ENCODE peak calls at places on chromosomes 12 and 14, in seven cellular contexts. R is HCT116, S is K562, L is H1, Z is SK-N-SH, A is HepG2, V is GM12878. F is an unnamed sample.

GRCh38 chr12:99137124-99137845 is 492.2 kb downstream of the APAF1 start:
- DNase-seq in R (no peak), S (no peak), L (no peak), Z (no peak), A (no peak), V (no peak), F (no peak)

GRCh38 chr12:65525501-65526141 is 247.1 kb downstream of the MSRB3 start:
- DNase-seq in R (no peak), S (no peak), L (no peak), Z (no peak), A (no peak), V (no peak), F (no peak)

GRCh38 chr14:92789457-92790089 is 4.5 kb upstream of the GOLGA5 start:
- DNase-seq in R (no peak), S (peak; percentile 8), L (no peak), Z (no peak), A (no peak), V (no peak), F (no peak)

GRCh38 chr14:87999282-87999681 is 5.7 kb upstream of the GPR65 start:
- DNase-seq in R (no peak), S (no peak), L (no peak), Z (no peak), A (no peak), V (no peak), F (no peak)

GRCh38 chr14:92570863-92571262 is 57.3 kb downstream of the RIN3 start:
- DNase-seq in R (no peak), S (no peak), L (no peak), Z (no peak), A (no peak), V (no peak), F (no peak)

GRCh38 chr12:116882742-116883141 is 1.5 kb upstream of the HRK start:
- DNase-seq in R (no peak), S (no peak), L (no peak), Z (peak; percentile 41), A (no peak), V (no peak), F (no peak)

GRCh38 chr14:95943699-95944098 is 67.1 kb downstream of the TUNAR start:
- DNase-seq in R (no peak), S (no peak), L (no peak), Z (peak; percentile 44), A (no peak), V (no peak), F (no peak)

GRCh38 chr12:71665109-71665476 is 992 bp downstream of the THAP2 start:
- DNase-seq in R (no peak), S (no peak), L (no peak), Z (no peak), A (peak; percentile 40), V (no peak), F (peak; percentile 19)

GRCh38 chr14:85024931-85025330 is 505.0 kb upstream of the FLRT2 start:
- DNase-seq in R (no peak), S (no peak), L (no peak), Z (no peak), A (no peak), V (no peak), F (no peak)

GRCh38 chr12:4214912-4215861 is 58.4 kb upstream of the CCND2 start:
- DNase-seq in R (no peak), S (no peak), L (no peak), Z (no peak), A (no peak), V (peak; percentile 89), F (no peak)

GRCh38 chr14:77980475-77981321 is 180.8 kb downstream of the ADCK1 start:
- DNase-seq in R (no peak), S (no peak), L (no peak), Z (no peak), A (no peak), V (no peak), F (peak; percentile 88)

GRCh38 chr12:113940357-113940756 is 25.8 kb downstream of the RBM19 start:
- DNase-seq in R (no peak), S (no peak), L (peak; percentile 25), Z (no peak), A (no peak), V (no peak), F (no peak)

GRCh38 chr14:46058964-46059580 is 592.5 kb downstream of the RPL10L start:
- DNase-seq in R (no peak), S (no peak), L (no peak), Z (no peak), A (no peak), V (peak; percentile 9), F (no peak)

GRCh38 chr14:23057757-23058653 is 685 bp upstream of the CDH24 start:
- DNase-seq in R (peak; percentile 79), S (peak; percentile 78), L (peak; percentile 86), Z (peak; percentile 92), A (peak; percentile 92), V (peak; percentile 40), F (peak; percentile 83)

GRCh38 chr14:20707622-20708021 is 19.1 kb downstream of the ANG start:
- DNase-seq in R (no peak), S (no peak), L (no peak), Z (no peak), A (no peak), V (no peak), F (no peak)

GRCh38 chr14:55136868-55137785 is 8.1 kb downstream of the LGALS3 start:
- DNase-seq in R (no peak), S (no peak), L (no peak), Z (peak; percentile 39), A (no peak), V (no peak), F (no peak)

GRCh38 chr12:50104614-50105366 is 982 bp downstream of the GPD1 start:
- DNase-seq in R (no peak), S (no peak), L (no peak), Z (no peak), A (peak; percentile 41), V (no peak), F (no peak)

GRCh38 chr12:64790166-64790565 is 31.0 kb upstream of the GNS start:
- DNase-seq in R (no peak), S (no peak), L (no peak), Z (no peak), A (no peak), V (no peak), F (no peak)

GRCh38 chr12:86719381-86719780 is 463.2 kb upstream of the MGAT4C start:
- DNase-seq in R (no peak), S (no peak), L (no peak), Z (no peak), A (no peak), V (no peak), F (no peak)

GRCh38 chr12:108833757-108834472 is 23.5 kb downstream of the SSH1 start:
- DNase-seq in R (no peak), S (no peak), L (no peak), Z (no peak), A (no peak), V (no peak), F (no peak)

GRCh38 chr12:122790393-122791075 is 16.2 kb downstream of the CCDC62 start:
- DNase-seq in R (no peak), S (no peak), L (no peak), Z (no peak), A (no peak), V (no peak), F (no peak)

GRCh38 chr12:86801439-86801838 is 545.2 kb upstream of the MGAT4C start:
- DNase-seq in R (peak; percentile 18), S (no peak), L (no peak), Z (no peak), A (no peak), V (no peak), F (no peak)

GRCh38 chr12:110993425-110993824 is 73.0 kb upstream of the MYL2 start:
- DNase-seq in R (no peak), S (no peak), L (no peak), Z (peak; percentile 52), A (no peak), V (no peak), F (no peak)

GRCh38 chr12:120959111-120959878 is 19.0 kb upstream of the HNF1A start:
- DNase-seq in R (no peak), S (no peak), L (no peak), Z (no peak), A (no peak), V (no peak), F (no peak)

DNA sequence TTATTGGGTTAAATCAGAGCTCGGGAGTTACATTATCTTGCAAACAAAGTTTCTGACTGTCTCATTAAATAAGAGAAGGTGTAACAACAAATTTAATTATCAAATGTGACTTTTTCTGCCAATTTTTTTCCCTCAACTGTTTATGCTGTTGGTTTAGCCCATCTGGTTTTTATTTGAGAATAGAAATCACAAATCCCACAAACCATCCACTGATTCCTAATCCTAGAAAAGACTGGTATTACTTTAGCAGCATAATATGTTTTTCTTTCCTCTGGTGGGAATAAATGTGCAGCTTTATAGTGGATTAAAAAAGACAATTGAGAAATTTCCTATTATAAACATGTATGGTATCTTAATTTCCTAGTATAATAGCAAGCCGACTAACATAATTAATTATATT is 257.9 kb upstream of the FOXN3 start:
- DNase-seq in R (no peak), S (no peak), L (no peak), Z (no peak), A (no peak), V (no peak), F (no peak)
- TF ChIP-seq JUND in R (no peak), S (no peak), L (no peak), Z (no peak), A (no peak), V (no peak), F (no peak)

GRCh38 chr12:68557011-68557715 is 53.5 kb upstream of the RAP1B start:
- DNase-seq in R (no peak), S (no peak), L (no peak), Z (no peak), A (no peak), V (no peak), F (no peak)
- TF ChIP-seq JUND in R (no peak), S (no peak), L (no peak), Z (peak; percentile 84), A (no peak), V (no peak), F (no peak)

DNA sequence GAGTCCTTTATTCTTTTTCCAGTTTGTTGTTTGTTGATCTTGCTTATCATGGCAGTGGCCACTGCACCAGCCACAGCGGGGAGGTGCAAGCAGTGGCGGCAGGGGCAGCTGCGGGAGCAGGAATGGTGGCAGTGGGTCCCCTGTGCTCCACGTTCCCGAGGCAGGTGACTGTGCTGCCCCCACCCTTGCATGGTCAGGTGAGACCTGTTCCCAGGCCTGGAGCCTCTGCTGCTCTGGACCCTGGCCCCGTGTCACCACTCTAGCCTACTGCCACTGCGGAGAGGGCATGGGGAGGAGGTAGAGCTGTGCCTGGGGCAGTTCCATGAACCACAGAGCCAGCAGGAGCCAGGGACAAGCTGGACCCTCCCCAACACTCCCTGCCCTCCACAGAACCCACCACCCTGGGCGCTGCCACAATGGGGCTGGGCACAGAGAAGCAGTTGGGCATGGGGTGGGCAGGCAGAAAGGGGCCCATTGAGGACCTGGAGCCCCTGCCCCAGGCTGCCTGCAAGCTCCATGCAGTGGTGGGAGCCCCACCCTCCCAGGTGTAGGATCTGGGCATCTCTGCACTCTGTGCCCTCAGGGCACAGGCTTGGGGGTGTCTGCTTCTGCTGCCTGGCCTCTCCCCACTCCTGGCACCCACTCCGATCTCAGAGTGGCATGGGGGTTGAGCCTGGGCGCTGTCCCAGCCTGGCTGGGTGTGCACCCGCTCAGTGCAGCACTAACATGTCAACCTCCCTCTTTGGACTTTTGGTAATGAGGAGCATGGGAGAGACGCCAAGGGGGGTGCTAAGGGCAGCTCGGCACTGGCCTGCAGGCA is 23.1 kb upstream of the WDR20 start:
- DNase-seq in R (no peak), S (no peak), L (no peak), Z (no peak), A (no peak), V (no peak), F (no peak)
- TF ChIP-seq JUND in R (no peak), S (no peak), L (no peak), Z (no peak), A (no peak), V (no peak), F (no peak)

GRCh38 chr12:129325566-129325965 is 472.3 kb downstream of the GLT1D1 start:
- DNase-seq in R (no peak), S (no peak), L (no peak), Z (no peak), A (no peak), V (no peak), F (no peak)
- TF ChIP-seq JUND in R (no peak), S (no peak), L (no peak), Z (no peak), A (no peak), V (no peak), F (no peak)

F was measured in T47D.